ENCODE peak calls at places on chromosomes 11 and 22, in four cellular contexts. One of them, this sample, is unnamed.

GRCh38 chr22:47333625-47334024 is 571.2 kb downstream of the TBC1D22A start:
- DNase-seq in adipocyte: no peak
- DNase-seq in lung: no peak
- DNase-seq in naive thymus-derived CD4-positive, alpha-beta T cell: no peak
- DNase-seq in this sample: no peak

GRCh38 chr11:72069787-72070251 is 10.5 kb downstream of the NUMA1 start:
- DNase-seq in lung: peak; percentile 86
- DNase-seq in adipocyte: peak; percentile 89
- DNase-seq in naive thymus-derived CD4-positive, alpha-beta T cell: no peak
- DNase-seq in this sample: no peak

GRCh38 chr11:872799-873198 is 30.1 kb downstream of the TSPAN4 start:
- DNase-seq in adipocyte: no peak
- DNase-seq in naive thymus-derived CD4-positive, alpha-beta T cell: no peak
- DNase-seq in lung: no peak
- DNase-seq in this sample: no peak

GRCh38 chr11:117691501-117691900 is 105.5 kb downstream of the DSCAML1 start:
- DNase-seq in lung: no peak
- DNase-seq in naive thymus-derived CD4-positive, alpha-beta T cell: no peak
- DNase-seq in adipocyte: no peak
- DNase-seq in this sample: no peak

GRCh38 chr11:9047986-9048522 is 43.3 kb downstream of the SCUBE2 start:
- DNase-seq in naive thymus-derived CD4-positive, alpha-beta T cell: no peak
- DNase-seq in adipocyte: peak; percentile 75
- DNase-seq in lung: no peak
- DNase-seq in this sample: no peak

GRCh38 chr22:24183321-24184031 is 2.2 kb downstream of the SUSD2 start:
- DNase-seq in naive thymus-derived CD4-positive, alpha-beta T cell: no peak
- DNase-seq in lung: peak; percentile 53
- DNase-seq in adipocyte: no peak
- DNase-seq in this sample: no peak

GRCh38 chr11:74720596-74721478 is 10.4 kb downstream of the CHRDL2 start:
- DNase-seq in lung: peak; percentile 50
- DNase-seq in adipocyte: peak; percentile 27
- DNase-seq in naive thymus-derived CD4-positive, alpha-beta T cell: no peak
- DNase-seq in this sample: no peak

GRCh38 chr11:119765628-119766027 is 36.6 kb upstream of the NECTIN1 start:
- DNase-seq in naive thymus-derived CD4-positive, alpha-beta T cell: no peak
- DNase-seq in adipocyte: no peak
- DNase-seq in lung: no peak
- DNase-seq in this sample: no peak

GRCh38 chr11:31887180-31887579 is 76.1 kb upstream of the PAX6 start:
- DNase-seq in adipocyte: no peak
- DNase-seq in naive thymus-derived CD4-positive, alpha-beta T cell: no peak
- DNase-seq in lung: no peak
- DNase-seq in this sample: no peak

GRCh38 chr22:24376002-24376401 is 51.4 kb upstream of the ADORA2A start:
- DNase-seq in adipocyte: no peak
- DNase-seq in naive thymus-derived CD4-positive, alpha-beta T cell: no peak
- DNase-seq in lung: no peak
- DNase-seq in this sample: no peak

GRCh38 chr11:118342503-118343161 is at the start of gene CD3D:
- DNase-seq in naive thymus-derived CD4-positive, alpha-beta T cell: peak; percentile 91
- DNase-seq in lung: no peak
- DNase-seq in adipocyte: no peak
- DNase-seq in this sample: peak; percentile 29

GRCh38 chr11:73520358-73521061 is 77.4 kb downstream of the FAM168A start:
- DNase-seq in naive thymus-derived CD4-positive, alpha-beta T cell: no peak
- DNase-seq in lung: no peak
- DNase-seq in adipocyte: peak; percentile 26
- DNase-seq in this sample: no peak

GRCh38 chr11:18699848-18700261 is 1.3 kb downstream of the TMEM86A start:
- DNase-seq in naive thymus-derived CD4-positive, alpha-beta T cell: no peak
- DNase-seq in lung: no peak
- DNase-seq in adipocyte: no peak
- DNase-seq in this sample: no peak

GRCh38 chr11:63573881-63574855 is 11.0 kb upstream of the PLAAT2 start:
- DNase-seq in naive thymus-derived CD4-positive, alpha-beta T cell: no peak
- DNase-seq in lung: peak; percentile 60
- DNase-seq in adipocyte: no peak
- DNase-seq in this sample: no peak

GRCh38 chr11:112161012-112161411 is 2.9 kb downstream of the IL18 start:
- DNase-seq in adipocyte: peak; percentile 7
- DNase-seq in lung: no peak
- DNase-seq in naive thymus-derived CD4-positive, alpha-beta T cell: no peak
- DNase-seq in this sample: no peak

GRCh38 chr11:75028321-75029097 is 39.8 kb downstream of the NEU3 start:
- DNase-seq in lung: peak; percentile 16
- DNase-seq in adipocyte: no peak
- DNase-seq in naive thymus-derived CD4-positive, alpha-beta T cell: no peak
- DNase-seq in this sample: no peak

GRCh38 chr11:12827929-12828812 is 153.9 kb downstream of the TEAD1 start:
- DNase-seq in adipocyte: peak; percentile 88
- DNase-seq in naive thymus-derived CD4-positive, alpha-beta T cell: no peak
- DNase-seq in lung: no peak
- DNase-seq in this sample: no peak

GRCh38 chr22:46052331-46052771 is 75.4 kb upstream of the WNT7B start:
- DNase-seq in lung: no peak
- DNase-seq in adipocyte: peak; percentile 55
- DNase-seq in naive thymus-derived CD4-positive, alpha-beta T cell: no peak
- DNase-seq in this sample: no peak

GRCh38 chr11:818396-819128 is at the start of gene PNPLA2:
- DNase-seq in adipocyte: peak; percentile 72
- DNase-seq in naive thymus-derived CD4-positive, alpha-beta T cell: no peak
- DNase-seq in lung: peak; percentile 74
- DNase-seq in this sample: no peak

GRCh38 chr22:17772249-17772962 is 1.9 kb downstream of the BID start:
- DNase-seq in lung: no peak
- DNase-seq in adipocyte: peak; percentile 58
- DNase-seq in naive thymus-derived CD4-positive, alpha-beta T cell: no peak
- DNase-seq in this sample: no peak

GRCh38 chr22:39818050-39818449 is 75.5 kb downstream of the ENTHD1 start:
- DNase-seq in adipocyte: no peak
- DNase-seq in naive thymus-derived CD4-positive, alpha-beta T cell: no peak
- DNase-seq in lung: no peak
- DNase-seq in this sample: no peak
- H3K9me3 ChIP-seq in adipocyte: no peaks in the 10 kb centered on the region
- H3K9me3 ChIP-seq in naive thymus-derived CD4-positive, alpha-beta T cell: no peaks in the 10 kb centered on the region
- H3K9me3 ChIP-seq in lung: no peaks in the 10 kb centered on the region
- H3K9me3 ChIP-seq in this sample: no peaks in the 10 kb centered on the region

DNA sequence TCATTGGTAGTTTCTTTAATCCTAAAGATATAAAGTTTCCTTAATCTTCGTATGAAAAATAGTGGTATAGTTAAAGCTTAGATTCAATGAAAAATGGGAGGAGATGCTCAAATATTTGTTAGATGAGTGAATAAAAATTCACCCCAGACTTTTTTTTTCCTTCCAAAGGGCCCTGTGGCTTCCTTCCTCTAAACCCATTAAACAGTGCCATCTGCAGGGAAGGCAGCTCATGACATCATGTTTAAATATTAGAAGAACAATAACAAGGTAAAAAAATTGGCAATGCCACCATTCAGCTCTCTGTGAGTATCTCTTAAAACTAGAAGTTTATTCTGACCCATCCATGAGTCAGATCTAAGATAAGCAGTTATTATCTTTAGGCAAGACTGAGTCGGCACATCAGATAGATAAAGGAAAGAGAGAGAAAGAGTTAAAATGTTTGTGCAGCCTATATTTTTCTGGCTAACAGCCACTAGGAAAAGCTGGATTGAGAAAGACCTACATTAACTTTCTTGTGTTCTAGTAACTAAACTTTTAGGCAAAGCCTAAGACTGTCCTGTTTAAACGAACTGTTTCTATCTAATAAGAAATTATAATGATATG is 19.1 kb upstream of the OOSP1 start:
- DNase-seq in adipocyte: peak; percentile 53
- DNase-seq in naive thymus-derived CD4-positive, alpha-beta T cell: no peak
- DNase-seq in lung: no peak
- DNase-seq in this sample: no peak
- H3K9me3 ChIP-seq in adipocyte: peaks cover 21% of the 10 kb centered on the region
- H3K9me3 ChIP-seq in naive thymus-derived CD4-positive, alpha-beta T cell: peaks cover 5% of the 10 kb centered on the region
- H3K9me3 ChIP-seq in lung: peaks cover 14% of the 10 kb centered on the region
- H3K9me3 ChIP-seq in this sample: peaks cover 7% of the 10 kb centered on the region

GRCh38 chr22:48719978-48720661 is 1107.6 kb downstream of the BRD1 start:
- DNase-seq in lung: no peak
- DNase-seq in adipocyte: no peak
- DNase-seq in naive thymus-derived CD4-positive, alpha-beta T cell: no peak
- DNase-seq in this sample: no peak

GRCh38 chr22:48722661-48723060 is 1105.0 kb downstream of the BRD1 start:
- DNase-seq in adipocyte: no peak
- DNase-seq in naive thymus-derived CD4-positive, alpha-beta T cell: no peak
- DNase-seq in lung: no peak
- DNase-seq in this sample: no peak

GRCh38 chr22:48718818-48719500 is 1108.7 kb downstream of the BRD1 start:
- DNase-seq in adipocyte: no peak
- DNase-seq in lung: no peak
- DNase-seq in naive thymus-derived CD4-positive, alpha-beta T cell: no peak
- DNase-seq in this sample: no peak

GRCh38 chr22:48720662-48721393 is 1106.8 kb downstream of the BRD1 start:
- DNase-seq in lung: no peak
- DNase-seq in adipocyte: no peak
- DNase-seq in naive thymus-derived CD4-positive, alpha-beta T cell: no peak
- DNase-seq in this sample: no peak

GRCh38 chr22:48721394-48721666 is 1106.3 kb downstream of the BRD1 start:
- DNase-seq in adipocyte: no peak
- DNase-seq in naive thymus-derived CD4-positive, alpha-beta T cell: no peak
- DNase-seq in lung: no peak
- DNase-seq in this sample: no peak
- H3K9me3 ChIP-seq in adipocyte: no peaks in the 10 kb centered on the region
- H3K9me3 ChIP-seq in naive thymus-derived CD4-positive, alpha-beta T cell: no peaks in the 10 kb centered on the region
- H3K9me3 ChIP-seq in lung: no peaks in the 10 kb centered on the region
- H3K9me3 ChIP-seq in this sample: no peaks in the 10 kb centered on the region

DNA sequence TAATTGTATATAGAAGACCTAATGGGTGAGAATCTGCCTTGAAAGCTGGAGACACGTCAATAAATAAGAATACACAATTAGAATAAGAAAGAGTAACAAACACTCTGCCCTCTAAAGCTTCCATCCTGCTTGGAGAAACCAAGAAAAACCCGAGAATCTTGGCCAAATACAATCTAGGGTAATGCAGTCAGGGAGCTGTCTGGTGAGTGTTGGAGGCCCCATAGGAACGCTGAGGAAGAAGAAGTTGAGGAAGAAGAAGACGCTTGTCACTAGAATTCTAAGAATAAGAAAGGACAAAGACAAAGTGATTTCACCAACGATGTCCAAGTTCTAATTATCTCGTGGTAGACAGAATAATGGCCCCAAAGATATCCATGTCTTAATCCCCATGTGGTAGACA is 4485.9 kb upstream of the OR11H1 start:
- DNase-seq in lung: peak; percentile 35
- DNase-seq in adipocyte: no peak
- DNase-seq in naive thymus-derived CD4-positive, alpha-beta T cell: no peak
- DNase-seq in this sample: no peak
- H3K9me3 ChIP-seq in lung: peaks cover 14% of the 10 kb centered on the region
- H3K9me3 ChIP-seq in adipocyte: no peaks in the 10 kb centered on the region
- H3K9me3 ChIP-seq in naive thymus-derived CD4-positive, alpha-beta T cell: peaks cover 4% of the 10 kb centered on the region
- H3K9me3 ChIP-seq in this sample: peaks cover 4% of the 10 kb centered on the region

GRCh38 chr11:3356858-3357257 is 22.1 kb downstream of the ZNF195 start:
- DNase-seq in naive thymus-derived CD4-positive, alpha-beta T cell: no peak
- DNase-seq in lung: no peak
- DNase-seq in adipocyte: no peak
- DNase-seq in this sample: no peak

GRCh38 chr11:3359092-3359824 is 19.7 kb downstream of the ZNF195 start:
- DNase-seq in naive thymus-derived CD4-positive, alpha-beta T cell: no peak
- DNase-seq in adipocyte: no peak
- DNase-seq in lung: no peak
- DNase-seq in this sample: no peak

GRCh38 chr11:3357302-3357701 is 21.6 kb downstream of the ZNF195 start:
- DNase-seq in lung: no peak
- DNase-seq in adipocyte: no peak
- DNase-seq in naive thymus-derived CD4-positive, alpha-beta T cell: no peak
- DNase-seq in this sample: no peak

GRCh38 chr11:3353066-3353465 is 25.9 kb downstream of the ZNF195 start:
- DNase-seq in naive thymus-derived CD4-positive, alpha-beta T cell: no peak
- DNase-seq in lung: no peak
- DNase-seq in adipocyte: no peak
- DNase-seq in this sample: no peak

DNA sequence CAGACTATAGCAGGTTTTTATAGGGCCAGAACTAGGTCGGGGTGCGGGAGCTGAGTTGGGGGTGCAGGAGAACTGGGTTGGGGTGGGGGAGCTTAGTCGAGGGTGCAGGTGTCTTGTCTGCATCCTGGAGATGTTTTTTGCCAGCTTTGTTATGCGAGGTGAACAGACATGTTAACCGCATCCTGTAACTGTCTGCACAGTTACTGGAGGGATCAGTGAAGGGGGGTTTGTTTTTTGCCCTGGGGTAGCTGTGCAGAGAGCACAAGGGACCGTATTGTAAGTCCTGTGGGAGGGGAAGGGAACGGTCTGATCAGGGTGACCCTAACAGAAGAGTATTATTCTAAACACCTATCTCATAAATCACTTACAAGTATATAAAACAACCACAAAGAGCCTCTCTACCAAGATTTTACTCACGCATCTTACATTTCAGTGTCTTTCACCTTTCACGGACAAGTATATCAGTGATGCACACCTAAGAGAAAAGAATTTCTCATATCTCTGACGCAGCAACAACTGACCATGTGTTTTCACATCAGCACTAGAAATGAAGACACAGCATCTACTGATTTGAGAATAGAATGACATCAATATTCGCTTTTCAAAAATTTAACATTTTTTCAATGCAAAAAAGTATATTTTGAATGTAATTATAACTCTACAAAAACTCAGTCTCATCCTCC is 20.8 kb downstream of the ZNF195 start:
- DNase-seq in lung: no peak
- DNase-seq in adipocyte: no peak
- DNase-seq in naive thymus-derived CD4-positive, alpha-beta T cell: no peak
- DNase-seq in this sample: no peak
- H3K9me3 ChIP-seq in lung: peaks cover 25% of the 10 kb centered on the region
- H3K9me3 ChIP-seq in adipocyte: peaks cover 100% of the 10 kb centered on the region
- H3K9me3 ChIP-seq in naive thymus-derived CD4-positive, alpha-beta T cell: peaks cover 50% of the 10 kb centered on the region
- H3K9me3 ChIP-seq in this sample: peaks cover 58% of the 10 kb centered on the region

This sample was measured in T-helper 17 cell.